ENCODE peak calls at places on chromosomes 16 and 17, in four cellular contexts. One of them, this sample, is unnamed.

GRCh38 chr17:47276868-47277267 is 23.2 kb downstream of the ITGB3 start:
- DNase-seq in NCI-H226: peak
- DNase-seq in adrenal gland: peak
- DNase-seq in GM23248: peak
- DNase-seq in this sample: peak

GRCh38 chr17:60231691-60232090 is 81.9 kb downstream of the CA4 start:
- DNase-seq in NCI-H226: no peak
- DNase-seq in adrenal gland: no peak
- DNase-seq in GM23248: peak
- DNase-seq in this sample: peak

GRCh38 chr16:27450836-27451341 is 48.9 kb downstream of the IL21R start:
- DNase-seq in NCI-H226: no peak
- DNase-seq in adrenal gland: no peak
- DNase-seq in GM23248: peak
- DNase-seq in this sample: peak

GRCh38 chr16:10441726-10442125 is 55.9 kb downstream of the ATF7IP2 start:
- DNase-seq in NCI-H226: no peak
- DNase-seq in adrenal gland: no peak
- DNase-seq in GM23248: no peak
- DNase-seq in this sample: no peak

GRCh38 chr16:55384848-55385247 is 60.8 kb downstream of the IRX6 start:
- DNase-seq in NCI-H226: no peak
- DNase-seq in adrenal gland: no peak
- DNase-seq in GM23248: no peak
- DNase-seq in this sample: no peak

GRCh38 chr16:89409161-89409711 is 81.1 kb downstream of the ANKRD11 start:
- DNase-seq in NCI-H226: peak
- DNase-seq in adrenal gland: no peak
- DNase-seq in GM23248: peak
- DNase-seq in this sample: peak

GRCh38 chr17:1604831-1605528 is 23.7 kb downstream of the SLC43A2 start:
- DNase-seq in NCI-H226: no peak
- DNase-seq in adrenal gland: no peak
- DNase-seq in GM23248: no peak
- DNase-seq in this sample: no peak

GRCh38 chr16:86664518-86665318 is 86.4 kb downstream of the FOXL1 start:
- DNase-seq in NCI-H226: peak
- DNase-seq in adrenal gland: no peak
- DNase-seq in GM23248: peak
- DNase-seq in this sample: peak

GRCh38 chr17:83161298-83162034 is 82.1 kb downstream of the METRNL start:
- DNase-seq in NCI-H226: no peak
- DNase-seq in adrenal gland: no peak
- DNase-seq in GM23248: peak
- DNase-seq in this sample: peak

GRCh38 chr17:71926746-71927398 is 193.9 kb upstream of the SOX9 start:
- DNase-seq in NCI-H226: no peak
- DNase-seq in adrenal gland: no peak
- DNase-seq in GM23248: peak
- DNase-seq in this sample: peak

GRCh38 chr17:44829558-44830358 is at the start of gene GJC1:
- DNase-seq in NCI-H226: peak
- DNase-seq in adrenal gland: no peak
- DNase-seq in GM23248: peak
- DNase-seq in this sample: no peak

This sample was measured in fibroblast of mammary gland.